ENCODE peak calls at places on chromosomes 7 and 10, in ten cellular contexts. Y is ovary, K is mesothelial cell of epicardium, L is psoas muscle, H is foreskin keratinocyte, E is H1, F is WERI-Rb-1, Z is stomach, S is cardiac fibroblast, M is cardiac muscle cell. V is an unnamed sample.

GRCh38 chr10:4265964-4266363 is 481.0 kb upstream of the KLF6 start:
- DNase-seq in F (no peak), E (no peak), S (no peak), H (no peak), L (no peak), Y (no peak), K (no peak), M (no peak), Z (no peak), V (no peak)

GRCh38 chr7:50954716-50955115 is 172.0 kb upstream of the GRB10 start:
- DNase-seq in Z (no peak), H (no peak), S (peak; percentile 54), Y (no peak), K (no peak), E (no peak), M (peak; percentile 20), L (no peak), F (no peak), V (no peak)

GRCh38 chr10:60315311-60315710 is 74.4 kb downstream of the ANK3 start:
- DNase-seq in E (no peak), H (no peak), Z (no peak), L (no peak), M (no peak), S (no peak), K (no peak), F (no peak), Y (no peak), V (no peak)

GRCh38 chr10:121077331-121077730 is 226.2 kb downstream of the WDR11 start:
- DNase-seq in Y (no peak), Z (no peak), M (peak; percentile 91), F (no peak), E (no peak), S (no peak), H (peak; percentile 94), L (no peak), K (no peak), V (peak; percentile 88)

GRCh38 chr7:86823769-86824168 is 180.1 kb downstream of the GRM3 start:
- DNase-seq in E (no peak), K (no peak), S (no peak), Z (no peak), F (no peak), Y (no peak), M (no peak), L (no peak), H (no peak), V (no peak)

GRCh38 chr7:77242068-77242467 is 42.4 kb upstream of the FGL2 start:
- DNase-seq in Y (no peak), S (no peak), H (no peak), Z (no peak), L (no peak), M (no peak), E (no peak), F (no peak), K (no peak), V (no peak)

GRCh38 chr7:2109936-2110585 is 122.7 kb downstream of the MAD1L1 start:
- DNase-seq in Z (peak; percentile 39), Y (no peak), H (peak; percentile 89), S (peak; percentile 94), E (no peak), F (peak; percentile 86), K (no peak), L (peak; percentile 54), M (peak; percentile 76), V (no peak)

GRCh38 chr10:62479523-62479922 is 105.4 kb downstream of the ZNF365 start:
- DNase-seq in M (no peak), H (no peak), S (no peak), F (no peak), E (no peak), Y (no peak), L (no peak), Z (no peak), K (no peak), V (no peak)

GRCh38 chr7:102273749-102274712 is 12.6 kb upstream of the SH2B2 start:
- DNase-seq in H (peak; percentile 71), Z (peak; percentile 59), S (peak; percentile 77), Y (no peak), M (peak; percentile 51), K (no peak), E (no peak), F (no peak), L (no peak), V (no peak)

GRCh38 chr10:23198610-23198939 is 6.5 kb downstream of the PTF1A start:
- DNase-seq in M (no peak), Y (no peak), Z (no peak), F (no peak), L (no peak), E (no peak), K (no peak), H (no peak), S (no peak), V (no peak)

GRCh38 chr7:144513332-144513731 is 109.8 kb upstream of the NOBOX start:
- DNase-seq in L (no peak), M (peak; percentile 50), K (no peak), E (no peak), S (peak; percentile 48), Z (no peak), Y (no peak), H (peak; percentile 20), F (peak; percentile 57), V (no peak)
- TF ChIP-seq CTCF in L (peak; percentile 17), M (peak; percentile 19), K (no peak), E (no peak), S (peak; percentile 37), Z (no peak), Y (no peak), H (peak; percentile 51), F (peak; percentile 75), V (peak; percentile 12)

DNA sequence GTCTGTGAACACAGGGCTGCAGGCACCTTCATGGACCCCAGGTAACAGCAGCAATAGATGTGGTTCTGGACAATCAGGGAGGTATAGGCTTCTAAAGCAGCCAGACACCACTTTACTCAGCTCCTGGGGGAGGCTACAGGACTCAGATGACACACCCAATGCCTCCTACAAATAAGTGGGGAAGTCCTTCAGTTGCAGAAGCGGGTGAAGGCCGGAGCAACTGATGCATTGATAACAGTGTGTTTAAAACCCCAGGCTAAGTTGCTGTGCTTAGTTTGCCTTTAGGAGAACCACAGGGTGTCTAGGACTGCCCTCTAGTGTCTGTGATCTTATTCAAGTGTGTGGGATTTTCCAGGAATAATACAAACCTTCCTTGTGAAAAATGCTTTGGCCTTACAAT is 5.9 kb upstream of the ITGA8 start:
- DNase-seq in Z (no peak), H (peak; percentile 22), S (peak; percentile 72), M (peak; percentile 77), L (no peak), F (peak; percentile 18), Y (no peak), K (no peak), E (no peak), V (no peak)
- TF ChIP-seq CTCF in Z (peak; percentile 39), H (peak; percentile 68), S (peak; percentile 61), M (peak; percentile 74), L (peak; percentile 39), F (peak; percentile 42), Y (peak; percentile 41), K (no peak), E (no peak), V (peak; percentile 77)

GRCh38 chr10:108439397-108439796 is 1274.9 kb upstream of the SORCS1 start:
- DNase-seq in L (no peak), H (no peak), F (no peak), K (no peak), Z (no peak), M (peak; percentile 8), Y (no peak), E (no peak), S (no peak), V (no peak)
- TF ChIP-seq CTCF in L (no peak), H (no peak), F (no peak), K (no peak), Z (no peak), M (peak; percentile 7), Y (no peak), E (no peak), S (no peak), V (no peak)

GRCh38 chr10:71259815-71260501 is 47.6 kb downstream of the UNC5B start:
- DNase-seq in L (no peak), M (no peak), Y (no peak), K (no peak), S (peak; percentile 25), F (no peak), H (no peak), Z (peak; percentile 41), E (no peak), V (no peak)
- TF ChIP-seq CTCF in L (no peak), M (no peak), Y (no peak), K (no peak), S (peak; percentile 1), F (peak; percentile 11), H (no peak), Z (no peak), E (no peak), V (no peak)

DNA sequence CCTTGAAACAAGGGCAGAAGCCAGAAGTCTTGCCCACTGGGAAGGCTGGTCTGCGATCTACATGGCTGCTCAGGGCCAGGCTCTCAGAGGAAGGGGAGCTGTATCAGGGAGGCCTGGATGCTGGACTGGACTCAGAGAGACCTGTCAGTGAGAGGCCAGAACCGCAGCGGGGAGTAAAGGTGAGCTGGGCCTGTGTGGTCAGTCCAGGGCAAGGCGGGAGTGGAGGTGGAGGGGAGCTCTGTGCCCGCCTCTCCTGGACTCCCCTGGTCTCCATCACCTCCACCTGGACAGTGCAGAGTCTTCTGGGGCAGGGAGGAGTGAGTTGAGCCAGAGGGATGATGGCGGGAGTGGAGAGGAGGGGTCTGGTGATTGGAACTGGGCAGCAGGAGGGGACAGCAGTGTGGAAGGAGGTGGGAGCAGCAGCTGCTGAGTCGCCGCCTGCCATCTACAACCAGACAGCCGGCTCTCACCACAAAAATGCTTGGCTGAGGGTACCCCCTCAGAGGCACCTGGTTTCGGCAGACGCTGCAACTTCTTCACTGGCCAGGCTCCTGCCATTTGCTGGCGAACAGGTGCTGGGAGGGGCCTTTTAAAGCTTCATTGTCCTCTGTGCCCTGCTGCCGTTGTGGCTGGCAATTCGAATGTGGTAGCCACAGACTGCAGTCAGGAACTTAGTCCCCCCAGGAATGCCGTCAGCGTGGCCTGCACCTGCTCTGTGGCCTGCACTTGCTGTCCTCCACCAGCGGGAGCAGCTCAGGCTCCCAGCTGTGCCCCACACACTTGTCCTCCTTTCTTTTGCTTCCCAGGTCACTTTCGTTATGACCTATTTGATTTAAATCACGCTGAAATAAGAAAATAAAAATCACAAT is 3.5 kb downstream of the RASSF4 start:
- DNase-seq in L (peak; percentile 76), K (no peak), H (no peak), F (peak; percentile 65), M (no peak), Y (no peak), E (peak; percentile 60), S (no peak), Z (no peak), V (no peak)
- TF ChIP-seq CTCF in L (peak; percentile 54), K (peak; percentile 18), H (peak; percentile 9), F (peak; percentile 68), M (peak; percentile 14), Y (no peak), E (peak; percentile 58), S (peak; percentile 30), Z (no peak), V (peak; percentile 26)

GRCh38 chr10:9427208-9427607 is 1372.7 kb downstream of the GATA3 start:
- DNase-seq in H (no peak), Z (no peak), L (no peak), Y (no peak), E (no peak), M (no peak), K (no peak), S (no peak), F (no peak), V (no peak)
- TF ChIP-seq CTCF in H (peak; percentile 34), Z (no peak), L (no peak), Y (no peak), E (no peak), M (no peak), K (no peak), S (no peak), F (no peak), V (peak; percentile 24)

V was measured in osteocyte.